ENCODE peak calls at places on chromosomes 13 and 19, in seven cellular contexts. H is A549, I is GM23248, V is PC-3, W is HCT116, D is GM12878, C is OCI-LY7. Q is an unnamed sample.

GRCh38 chr13:46296920-46297319 is 85.2 kb downstream of the LRRC63 start:
- DNase-seq in H (no peak), I (peak), V (peak), W (peak), D (no peak), C (no peak), Q (peak)

GRCh38 chr19:12723383-12723642 is 419 bp downstream of the TNPO2 start:
- DNase-seq in H (no peak), I (peak), V (no peak), W (no peak), D (no peak), C (peak), Q (no peak)

GRCh38 chr13:77028202-77028601 is 1.2 kb upstream of the FBXL3 start:
- DNase-seq in H (no peak), I (peak), V (no peak), W (no peak), D (no peak), C (no peak), Q (no peak)

GRCh38 chr19:4916292-4917082 is 7.2 kb downstream of the UHRF1 start:
- DNase-seq in H (no peak), I (no peak), V (no peak), W (no peak), D (no peak), C (no peak), Q (no peak)

GRCh38 chr13:97257800-97258799 is 36.0 kb downstream of the MBNL2 start:
- DNase-seq in H (peak), I (peak), V (peak), W (peak), D (peak), C (no peak), Q (peak)

GRCh38 chr13:81927347-81927746 is 1586.4 kb upstream of the SPRY2 start:
- DNase-seq in H (no peak), I (no peak), V (peak), W (no peak), D (no peak), C (no peak), Q (no peak)

GRCh38 chr13:67133476-67133875 is 96.7 kb downstream of the PCDH9 start:
- DNase-seq in H (no peak), I (no peak), V (no peak), W (no peak), D (no peak), C (no peak), Q (no peak)

GRCh38 chr13:71378992-71379905 is 487.8 kb downstream of the DACH1 start:
- DNase-seq in H (no peak), I (no peak), V (peak), W (no peak), D (no peak), C (no peak), Q (no peak)

GRCh38 chr13:110444226-110444653 is 117.3 kb downstream of the RAB20 start:
- DNase-seq in H (no peak), I (no peak), V (peak), W (peak), D (no peak), C (no peak), Q (peak)

GRCh38 chr19:3893509-3894179 is 13.2 kb downstream of the ATCAY start:
- DNase-seq in H (no peak), I (no peak), V (no peak), W (no peak), D (no peak), C (no peak), Q (peak)

GRCh38 chr19:30802424-30803013 is 430.3 kb downstream of the ZNF536 start:
- DNase-seq in H (no peak), I (no peak), V (no peak), W (no peak), D (no peak), C (no peak), Q (no peak)

DNA sequence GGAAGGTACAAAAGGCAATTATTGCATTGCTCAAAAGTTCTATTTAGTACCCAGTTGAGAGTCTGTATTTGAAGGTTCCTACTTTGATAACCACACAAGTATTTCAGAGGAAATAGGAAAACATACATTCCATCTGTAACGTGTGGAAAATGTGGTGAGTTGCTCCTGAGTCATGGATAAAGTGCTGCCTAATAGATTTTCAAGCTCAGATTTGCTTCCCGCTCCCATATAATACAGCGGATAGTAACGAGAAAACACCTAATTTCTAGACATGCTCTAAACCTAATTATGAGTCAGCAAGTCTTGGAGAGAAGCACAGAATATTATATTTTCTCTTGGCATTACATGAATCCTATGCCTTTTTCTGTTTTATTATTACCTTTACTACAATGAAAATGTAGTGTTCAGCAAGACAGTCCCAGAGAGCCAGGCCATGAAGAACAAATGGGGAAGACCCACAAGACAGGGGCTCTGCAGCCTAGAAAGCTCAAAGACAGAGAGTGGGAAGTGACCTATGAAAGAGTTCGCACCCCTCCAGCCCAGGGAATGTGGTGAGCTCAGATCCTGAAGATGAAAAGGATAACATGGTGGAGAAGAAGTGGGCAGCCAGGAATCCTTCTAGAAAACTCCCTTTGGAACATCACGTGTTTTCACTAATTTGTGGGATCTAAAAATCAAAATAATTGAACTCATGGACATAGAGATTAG is 116.1 kb downstream of the STARD13 start:
- DNase-seq in H (no peak), I (peak), V (peak), W (no peak), D (no peak), C (no peak), Q (peak)
- H3K4me2 ChIP-seq in H (no peak), I (peak), V (peak), W (no peak), D (no peak), C (no peak), Q (peak)

GRCh38 chr13:24272452-24273161 is 36.8 kb upstream of the C1QTNF9 start:
- DNase-seq in H (no peak), I (no peak), V (no peak), W (no peak), D (no peak), C (no peak), Q (no peak)
- H3K4me2 ChIP-seq in H (no peak), I (peak), V (no peak), W (no peak), D (peak), C (no peak), Q (peak)

DNA sequence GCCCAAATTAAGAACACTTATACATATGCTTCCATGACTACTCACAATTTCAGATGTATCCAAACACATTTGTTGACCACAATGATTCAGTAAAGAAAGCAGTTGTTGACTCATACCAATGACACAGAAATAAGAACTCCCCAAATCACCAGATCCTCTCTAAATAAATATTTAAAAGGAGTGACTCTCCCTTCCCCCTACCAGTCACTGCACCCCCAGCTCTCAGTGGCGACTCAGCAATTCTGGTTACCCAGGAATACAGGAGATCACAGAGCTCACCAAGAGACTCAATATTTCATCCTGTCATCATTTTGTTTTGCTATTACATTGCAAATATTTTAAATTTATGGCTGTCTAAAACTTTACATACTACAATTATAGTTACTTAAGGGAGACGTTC is 131.5 kb downstream of the RGCC start:
- DNase-seq in H (peak), I (peak), V (peak), W (peak), D (no peak), C (no peak), Q (peak)
- H3K4me2 ChIP-seq in H (peak), I (peak), V (peak), W (peak), D (no peak), C (peak), Q (no peak)

GRCh38 chr19:38362076-38362945 is 12.1 kb upstream of the PSMD8 start:
- DNase-seq in H (peak), I (peak), V (peak), W (peak), D (no peak), C (peak), Q (peak)
- H3K4me2 ChIP-seq in H (peak), I (peak), V (peak), W (peak), D (peak), C (peak), Q (peak)

DNA sequence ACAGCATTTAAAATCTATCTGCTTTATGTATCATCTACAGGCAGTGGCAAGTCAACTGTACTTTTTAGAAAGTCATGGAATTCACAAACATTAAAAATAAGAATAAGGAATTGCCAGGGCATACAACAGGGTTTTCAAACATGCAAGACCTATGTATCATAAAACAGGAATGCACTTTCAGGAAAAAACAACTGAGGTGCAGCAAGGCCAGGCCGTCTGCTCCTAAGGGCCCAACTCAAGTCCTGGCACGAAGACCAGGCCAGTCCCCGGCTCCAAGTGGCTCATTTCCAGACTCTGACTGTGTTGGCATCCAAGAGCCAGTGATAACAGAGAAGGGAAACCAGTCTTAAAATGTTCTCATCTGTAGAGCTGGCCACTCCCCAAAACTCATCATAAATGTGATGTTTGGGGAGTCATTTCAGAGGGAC is 7.1 kb downstream of the RFX2 start:
- DNase-seq in H (no peak), I (peak), V (peak), W (no peak), D (no peak), C (no peak), Q (peak)
- H3K4me2 ChIP-seq in H (peak), I (peak), V (peak), W (no peak), D (no peak), C (no peak), Q (peak)

GRCh38 chr13:26518433-26519084 is 38.9 kb upstream of the WASF3 start:
- DNase-seq in H (no peak), I (no peak), V (no peak), W (no peak), D (no peak), C (no peak), Q (no peak)
- H3K4me2 ChIP-seq in H (no peak), I (no peak), V (no peak), W (no peak), D (no peak), C (no peak), Q (no peak)

Q was measured in osteoblast.